ENCODE peak calls at places on chromosomes 4 and X, in nine cellular contexts. P, X, E, V, C, J, A, K and F are unnamed samples. For H3K9me2, the result is how much of the 10 kb centered on the place peaks cover.

GRCh38 chr4:108070775-108071174 is 81.1 kb downstream of the HADH start:
- DNase-seq in V (no peak), X (no peak), E (no peak), P (peak), J (no peak), K (no peak), C (no peak), A (no peak), F (no peak)

GRCh38 chr4:83067058-83067639 is 32.2 kb downstream of the COPS4 start:
- DNase-seq in A (peak), E (no peak), J (no peak), C (no peak), V (peak), K (peak), X (no peak), P (no peak), F (no peak)

GRCh38 chr4:156606444-156607197 is 365.0 kb downstream of the PDGFC start:
- DNase-seq in C (no peak), X (no peak), K (no peak), A (no peak), P (no peak), V (no peak), J (no peak), E (no peak), F (peak)

GRCh38 chr4:147367841-147368385 is 113.0 kb upstream of the EDNRA start:
- DNase-seq in V (no peak), P (no peak), J (no peak), X (no peak), K (no peak), A (no peak), C (no peak), E (no peak), F (no peak)

GRCh38 chr4:79232555-79232954 is 93.3 kb downstream of the NAA11 start:
- DNase-seq in E (no peak), J (no peak), A (no peak), P (no peak), C (no peak), X (no peak), V (peak), K (no peak), F (no peak)

GRCh38 chr4:125762537-125762936 is 447.8 kb downstream of the FAT4 start:
- DNase-seq in P (no peak), K (no peak), C (no peak), J (no peak), E (no peak), A (no peak), X (peak), V (peak), F (peak)

GRCh38 chr4:141132689-141133145 is 552 bp downstream of the RNF150 start:
- DNase-seq in X (peak), K (no peak), V (no peak), E (peak), J (peak), A (no peak), C (no peak), P (no peak), F (peak)

GRCh38 chrX:48511561-48511960 is 2.8 kb downstream of the PORCN start:
- DNase-seq in K (no peak), C (no peak), P (no peak), X (peak), A (no peak), V (peak), E (peak), J (no peak), F (peak)

GRCh38 chr4:153792007-153792892 is 3.4 kb upstream of the SFRP2 start:
- DNase-seq in J (peak), C (peak), X (peak), P (no peak), V (no peak), A (no peak), E (peak), K (no peak), F (peak)

GRCh38 chr4:154854362-154854761 is 73.3 kb downstream of the RBM46 start:
- DNase-seq in C (peak), J (peak), X (peak), A (peak), P (peak), K (no peak), V (peak), E (peak), F (peak)

GRCh38 chr4:42397635-42398447 is 553 bp downstream of the SHISA3 start:
- DNase-seq in X (peak), P (peak), A (no peak), E (peak), K (no peak), J (peak), C (no peak), V (peak), F (peak)

GRCh38 chrX:49291615-49292337 is 11.7 kb upstream of the GAGE10 start:
- DNase-seq in K (peak), X (peak), C (peak), E (peak), A (peak), P (peak), V (peak), J (peak), F (peak)

GRCh38 chrX:83510466-83511181 is 2.5 kb downstream of the POU3F4 start:
- DNase-seq in V (no peak), A (no peak), E (peak), P (no peak), K (no peak), J (no peak), C (no peak), X (peak), F (no peak)

GRCh38 chr4:74450298-74450683 is 5.4 kb downstream of the AREG start:
- DNase-seq in K (no peak), V (no peak), E (no peak), C (no peak), X (no peak), A (no peak), P (no peak), J (no peak), F (no peak)

GRCh38 chr4:140242357-140243284 is 88.6 kb upstream of the MAML3 start:
- DNase-seq in P (no peak), K (no peak), J (no peak), A (no peak), V (peak), C (peak), E (no peak), X (no peak), F (no peak)

GRCh38 chr4:48340276-48340904 is 939 bp upstream of the SLAIN2 start:
- DNase-seq in J (peak), A (no peak), V (peak), C (peak), E (no peak), X (peak), K (no peak), P (no peak), F (peak)

GRCh38 chrX:40061871-40062524 is 35.8 kb downstream of the BCOR start:
- DNase-seq in P (no peak), E (no peak), J (peak), K (no peak), A (no peak), V (no peak), C (no peak), X (no peak), F (no peak)

GRCh38 chr4:83644677-83645639 is 109.0 kb downstream of the GPAT3 start:
- DNase-seq in E (peak), C (peak), P (peak), X (peak), V (peak), J (peak), K (peak), A (peak), F (peak)

GRCh38 chr4:74400395-74400794 is 35.5 kb downstream of the EREG start:
- DNase-seq in K (no peak), V (no peak), J (no peak), C (no peak), A (no peak), X (no peak), P (no peak), E (no peak), F (no peak)

GRCh38 chrX:1452497-1453389 is at the start of gene ASMTL:
- DNase-seq in C (peak), E (peak), J (peak), P (peak), A (peak), X (peak), V (peak), K (peak), F (peak)

GRCh38 chrX:57905141-57905540 is 5.1 kb downstream of the ZXDA start:
- DNase-seq in K (no peak), C (no peak), P (no peak), A (no peak), V (no peak), J (no peak), E (no peak), X (no peak), F (peak)

GRCh38 chr4:61739899-61740298 is 539.8 kb downstream of the ADGRL3 start:
- DNase-seq in E (no peak), J (no peak), A (no peak), K (no peak), P (no peak), V (no peak), C (no peak), X (no peak), F (no peak)

GRCh38 chrX:120452131-120452530 is 17.0 kb downstream of the LAMP2 start:
- DNase-seq in K (no peak), E (peak), P (no peak), V (peak), A (no peak), J (peak), C (peak), X (peak), F (peak)

GRCh38 chr4:151223465-151223864 is 53.5 kb upstream of the PRSS48 start:
- DNase-seq in C (no peak), A (no peak), X (no peak), J (no peak), P (no peak), E (no peak), V (no peak), K (no peak), F (no peak)

GRCh38 chrX:140918398-140919043 is 83.9 kb upstream of the SPANXB1 start:
- DNase-seq in V (peak), X (peak), A (peak), P (peak), K (peak), C (peak), E (peak), J (peak), F (peak)

GRCh38 chr4:73055241-73055897 is 14.1 kb downstream of the COX18 start:
- DNase-seq in C (no peak), K (no peak), J (no peak), E (no peak), P (peak), X (no peak), A (no peak), V (no peak), F (no peak)

GRCh38 chr4:29009908-29010307 is 1710.3 kb upstream of the PCDH7 start:
- DNase-seq in A (no peak), C (no peak), J (no peak), V (no peak), K (no peak), E (no peak), P (no peak), X (peak), F (no peak)

GRCh38 chrX:153687121-153688039 is at the start of gene SLC6A8:
- DNase-seq in P (peak), V (peak), A (peak), C (no peak), E (peak), K (peak), X (peak), J (peak), F (peak)

GRCh38 chr4:180827193-180827592 is 1416.0 kb upstream of the TENM3 start:
- DNase-seq in X (peak), C (no peak), E (no peak), V (peak), P (no peak), A (no peak), K (no peak), J (peak), F (peak)

GRCh38 chrX:46408553-46409407 is 136.4 kb downstream of the ZNF674 start:
- DNase-seq in X (peak), K (peak), E (peak), J (peak), A (peak), V (peak), C (peak), P (peak), F (peak)

DNA sequence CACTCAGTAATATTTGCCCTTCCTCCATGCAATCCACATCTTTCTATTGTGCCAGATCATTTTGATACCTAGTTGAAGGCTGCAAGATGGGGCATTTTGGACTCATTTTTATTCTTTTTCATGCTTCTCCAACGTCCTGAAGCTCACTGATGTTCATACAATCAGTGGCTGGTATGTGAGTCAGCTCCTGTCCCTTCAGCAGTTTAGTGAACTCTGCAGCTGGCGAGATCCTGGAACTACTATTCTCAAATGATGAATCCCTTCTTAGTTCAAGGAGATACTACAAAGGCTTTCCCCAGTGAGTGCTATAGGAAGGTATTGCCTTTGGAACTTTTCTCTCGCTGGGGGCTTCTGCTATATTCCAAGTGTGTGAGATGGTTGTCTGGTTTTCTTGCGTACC is 9.6 kb upstream of the CCDC149 start:
- DNase-seq in K (no peak), P (no peak), V (no peak), X (no peak), A (no peak), J (no peak), E (no peak), C (no peak), F (peak)
- H3K9me2 ChIP-seq in K (under half), P (under half), V (under half), X (under half), A (under half), J (under half), E (under half), C (under half), F (under half)

GRCh38 chrX:110181459-110182137 is 136.3 kb downstream of the AMMECR1 start:
- DNase-seq in E (no peak), P (no peak), A (no peak), X (no peak), J (no peak), V (peak), C (no peak), K (no peak), F (no peak)
- H3K27ac ChIP-seq in E (no peak), P (no peak), A (peak), X (no peak), J (no peak), V (peak), C (no peak), K (peak), F (peak)

GRCh38 chr4:186920486-186920885 is 196.8 kb upstream of the FAT1 start:
- DNase-seq in X (no peak), V (no peak), J (no peak), K (no peak), E (no peak), A (no peak), P (no peak), C (no peak), F (peak)
- H3K9me2 ChIP-seq in X (under half), V (under half), J (under half), K (under half), E (under half), A (under half), P (under half), C (under half), F (under half)

GRCh38 chrX:3728454-3728853 is 15.0 kb upstream of the PRKX start:
- DNase-seq in V (no peak), P (no peak), C (no peak), X (no peak), K (no peak), A (no peak), E (no peak), J (no peak), F (no peak)
- H3K27ac ChIP-seq in V (no peak), P (no peak), C (no peak), X (no peak), K (no peak), A (no peak), E (no peak), J (no peak), F (no peak)

DNA sequence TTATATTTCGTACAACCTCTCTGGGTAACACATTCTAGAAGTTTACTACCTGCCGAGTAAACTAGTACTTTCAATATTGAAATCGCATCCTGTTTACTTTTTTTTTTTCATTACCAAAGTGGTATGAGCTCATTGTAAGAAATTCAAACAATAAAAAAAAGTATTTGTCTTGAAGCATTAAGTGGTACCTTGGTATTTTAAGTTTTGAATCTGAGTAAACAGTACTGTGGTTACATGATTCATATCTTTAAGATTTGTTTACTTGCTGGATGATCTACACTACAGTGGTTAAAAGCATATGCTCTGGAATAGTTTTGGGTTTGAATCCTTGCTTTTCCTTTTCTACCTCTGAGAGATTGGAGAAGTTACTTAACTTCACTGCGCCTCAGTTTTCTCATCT is 3.8 kb upstream of the MMGT1 start:
- DNase-seq in V (peak), X (no peak), A (no peak), P (no peak), E (no peak), C (no peak), K (no peak), J (no peak), F (peak)
- H3K9me2 ChIP-seq in V (under half), X (under half), A (under half), P (under half), E (under half), C (under half), K (under half), J (under half), F (under half)

GRCh38 chr4:152776352-152776751 is 3.2 kb downstream of the TIGD4 start:
- DNase-seq in E (no peak), C (no peak), A (no peak), X (no peak), K (no peak), P (no peak), V (peak), J (no peak), F (no peak)
- H3K27ac ChIP-seq in E (no peak), C (no peak), A (no peak), X (no peak), K (no peak), P (no peak), V (no peak), J (no peak), F (no peak)